ENCODE peak calls at places on chromosomes 13 and 19, in four cellular contexts. One of them, this sample, is unnamed.

GRCh38 chr13:25752957-25753540 is 298.8 kb downstream of the SHISA2 start:
- DNase-seq in AG20443: peak; percentile 89
- DNase-seq in GM03348: peak; percentile 74
- DNase-seq in GOT3: no peak
- DNase-seq in this sample: peak; percentile 93

GRCh38 chr19:49957262-49957915 is 3.6 kb downstream of the SIGLEC11 start:
- DNase-seq in GM03348: no peak
- DNase-seq in GOT3: no peak
- DNase-seq in AG20443: no peak
- DNase-seq in this sample: peak; percentile 23

GRCh38 chr13:94431987-94432386 is 47.5 kb downstream of the DCT start:
- DNase-seq in GOT3: no peak
- DNase-seq in AG20443: no peak
- DNase-seq in GM03348: no peak
- DNase-seq in this sample: no peak

GRCh38 chr13:50197705-50198104 is 182.5 kb downstream of the KCNRG start:
- DNase-seq in AG20443: no peak
- DNase-seq in GOT3: no peak
- DNase-seq in GM03348: no peak
- DNase-seq in this sample: no peak

GRCh38 chr13:31556376-31556775 is 182.9 kb upstream of the RXFP2 start:
- DNase-seq in GOT3: no peak
- DNase-seq in GM03348: peak; percentile 49
- DNase-seq in AG20443: peak; percentile 75
- DNase-seq in this sample: no peak

GRCh38 chr13:41418027-41418426 is 39.3 kb upstream of the RGCC start:
- DNase-seq in GM03348: no peak
- DNase-seq in AG20443: no peak
- DNase-seq in GOT3: no peak
- DNase-seq in this sample: peak; percentile 46

GRCh38 chr13:42484396-42484795 is 89.6 kb upstream of the TNFSF11 start:
- DNase-seq in GM03348: no peak
- DNase-seq in AG20443: no peak
- DNase-seq in GOT3: no peak
- DNase-seq in this sample: peak; percentile 72

GRCh38 chr13:29081036-29081435 is 260.9 kb downstream of the MTUS2 start:
- DNase-seq in AG20443: no peak
- DNase-seq in GOT3: no peak
- DNase-seq in GM03348: no peak
- DNase-seq in this sample: no peak

GRCh38 chr19:54035215-54036178 is 28.2 kb downstream of the VSTM1 start:
- DNase-seq in AG20443: peak; percentile 93
- DNase-seq in GM03348: peak; percentile 92
- DNase-seq in GOT3: no peak
- DNase-seq in this sample: peak; percentile 97

GRCh38 chr13:106569233-106570095 is 1.5 kb upstream of the ARGLU1 start:
- DNase-seq in GM03348: no peak
- DNase-seq in AG20443: no peak
- DNase-seq in GOT3: no peak
- DNase-seq in this sample: peak; percentile 34

GRCh38 chr13:22103628-22104027 is 432.8 kb downstream of the FGF9 start:
- DNase-seq in GOT3: no peak
- DNase-seq in AG20443: peak; percentile 33
- DNase-seq in GM03348: peak; percentile 44
- DNase-seq in this sample: no peak

GRCh38 chr13:35700661-35701060 is 224.2 kb upstream of the MAB21L1 start:
- DNase-seq in AG20443: peak; percentile 53
- DNase-seq in GM03348: peak; percentile 80
- DNase-seq in GOT3: no peak
- DNase-seq in this sample: peak; percentile 26

GRCh38 chr13:113086031-113086750 is 19.4 kb upstream of the F7 start:
- DNase-seq in GM03348: no peak
- DNase-seq in GOT3: no peak
- DNase-seq in AG20443: no peak
- DNase-seq in this sample: no peak

GRCh38 chr13:112241288-112241687 is 134.9 kb upstream of the SPACA7 start:
- DNase-seq in GOT3: no peak
- DNase-seq in AG20443: no peak
- DNase-seq in GM03348: no peak
- DNase-seq in this sample: no peak

GRCh38 chr13:30681489-30682242 is 53.7 kb upstream of the ALOX5AP start:
- DNase-seq in AG20443: peak; percentile 63
- DNase-seq in GOT3: no peak
- DNase-seq in GM03348: peak; percentile 47
- DNase-seq in this sample: peak; percentile 54

GRCh38 chr13:43686557-43686956 is 100.2 kb downstream of the ENOX1 start:
- DNase-seq in GM03348: peak; percentile 56
- DNase-seq in GOT3: no peak
- DNase-seq in AG20443: peak; percentile 77
- DNase-seq in this sample: peak; percentile 32

GRCh38 chr19:13382633-13382938 is 123.7 kb downstream of the CACNA1A start:
- DNase-seq in GM03348: no peak
- DNase-seq in GOT3: no peak
- DNase-seq in AG20443: no peak
- DNase-seq in this sample: no peak

GRCh38 chr19:12194827-12195500 is 32.1 kb downstream of the ZNF136 start:
- DNase-seq in GOT3: no peak
- DNase-seq in GM03348: peak; percentile 10
- DNase-seq in AG20443: peak; percentile 52
- DNase-seq in this sample: no peak

GRCh38 chr13:74115138-74115537 is 19.1 kb downstream of the KLF12 start:
- DNase-seq in AG20443: peak; percentile 65
- DNase-seq in GOT3: no peak
- DNase-seq in GM03348: peak; percentile 55
- DNase-seq in this sample: peak; percentile 82

GRCh38 chr13:69565334-69565733 is 542.3 kb upstream of the ATXN8OS start:
- DNase-seq in AG20443: no peak
- DNase-seq in GOT3: no peak
- DNase-seq in GM03348: no peak
- DNase-seq in this sample: no peak

GRCh38 chr19:45245826-45246225 is 619 bp upstream of the EXOC3L2 start:
- DNase-seq in GOT3: no peak
- DNase-seq in GM03348: no peak
- DNase-seq in AG20443: no peak
- DNase-seq in this sample: peak; percentile 72

GRCh38 chr13:95523598-95523997 is 28.9 kb upstream of the CLDN10 start:
- DNase-seq in GM03348: no peak
- DNase-seq in GOT3: no peak
- DNase-seq in AG20443: no peak
- DNase-seq in this sample: no peak

GRCh38 chr13:23946067-23946466 is 48.8 kb upstream of the C1QTNF9B start:
- DNase-seq in GOT3: no peak
- DNase-seq in GM03348: no peak
- DNase-seq in AG20443: no peak
- DNase-seq in this sample: no peak

GRCh38 chr19:23377276-23377675 is 18.0 kb downstream of the ZNF91 start:
- DNase-seq in GOT3: no peak
- DNase-seq in GM03348: no peak
- DNase-seq in AG20443: no peak
- DNase-seq in this sample: no peak

GRCh38 chr13:33123066-33123940 is 107.1 kb downstream of the KL start:
- DNase-seq in AG20443: no peak
- DNase-seq in GM03348: peak; percentile 21
- DNase-seq in GOT3: no peak
- DNase-seq in this sample: no peak

GRCh38 chr13:93903909-93904308 is 575.6 kb downstream of the DCT start:
- DNase-seq in GOT3: no peak
- DNase-seq in GM03348: no peak
- DNase-seq in AG20443: no peak
- DNase-seq in this sample: no peak

This sample was measured in osteoblast.